ENCODE peak calls at places on chromosomes 3 and 15, in four cellular contexts. Y, M, V and P are unnamed samples. For H3K4me1 and H3K9me3, the result is how much of the 10 kb centered on the place peaks cover.

GRCh38 chr3:159989973-159990846 is 1.6 kb downstream of the IL12A start:
- DNase-seq in Y (no peak), M (no peak), V (no peak), P (no peak)

GRCh38 chr15:48976444-48977088 is 12.8 kb upstream of the SHC4 start:
- DNase-seq in Y (no peak), M (no peak), V (no peak), P (no peak)

GRCh38 chr3:142850395-142851023 is 38.4 kb downstream of the PCOLCE2 start:
- DNase-seq in Y (no peak), M (peak), V (no peak), P (no peak)

GRCh38 chr15:99592135-99592845 is 26.5 kb downstream of the MEF2A start:
- DNase-seq in Y (no peak), M (peak), V (no peak), P (no peak)

GRCh38 chr3:186476044-186476468 is 68.1 kb downstream of the CRYGS start:
- DNase-seq in Y (no peak), M (no peak), V (no peak), P (no peak)

GRCh38 chr3:93843981-93844380 is 129.7 kb downstream of the PROS1 start:
- DNase-seq in Y (no peak), M (peak), V (no peak), P (no peak)

GRCh38 chr15:79897380-79897678 is 515 bp upstream of the MTHFS start:
- DNase-seq in Y (no peak), M (peak), V (no peak), P (no peak)

GRCh38 chr3:13307041-13307440 is 113.1 kb downstream of the NUP210 start:
- DNase-seq in Y (no peak), M (no peak), V (no peak), P (no peak)

GRCh38 chr3:124298951-124299350 is 307.0 kb upstream of the ROPN1 start:
- DNase-seq in Y (no peak), M (no peak), V (no peak), P (no peak)

GRCh38 chr3:53836084-53836872 is 9.9 kb downstream of the CHDH start:
- DNase-seq in Y (no peak), M (no peak), V (no peak), P (no peak)

GRCh38 chr3:155853214-155854146 is 747 bp downstream of the SLC33A1 start:
- DNase-seq in Y (peak), M (peak), V (peak), P (peak)

GRCh38 chr15:90774731-90775521 is 57.8 kb downstream of the BLM start:
- DNase-seq in Y (no peak), M (peak), V (no peak), P (no peak)

GRCh38 chr3:32850226-32850625 is 32.4 kb downstream of the TRIM71 start:
- DNase-seq in Y (no peak), M (no peak), V (no peak), P (no peak)

GRCh38 chr3:50415066-50415465 is 55.7 kb upstream of the TMEM115 start:
- DNase-seq in Y (no peak), M (no peak), V (no peak), P (no peak)

GRCh38 chr3:129934234-129935123 is 40.0 kb upstream of the TRH start:
- DNase-seq in Y (peak), M (no peak), V (peak), P (no peak)
- TF ChIP-seq CTCF in Y (peak), M (peak), V (peak), P (peak)

GRCh38 chr3:152384412-152384811 is 115.7 kb downstream of the MBNL1 start:
- DNase-seq in Y (no peak), M (no peak), V (no peak), P (no peak)

GRCh38 chr3:152382312-152383135 is 113.8 kb downstream of the MBNL1 start:
- DNase-seq in Y (no peak), M (no peak), V (no peak), P (no peak)

GRCh38 chr3:152385761-152386160 is 117.0 kb downstream of the MBNL1 start:
- DNase-seq in Y (no peak), M (peak), V (no peak), P (no peak)

GRCh38 chr3:152381881-152382295 is 113.2 kb downstream of the MBNL1 start:
- DNase-seq in Y (no peak), M (no peak), V (no peak), P (no peak)

DNA sequence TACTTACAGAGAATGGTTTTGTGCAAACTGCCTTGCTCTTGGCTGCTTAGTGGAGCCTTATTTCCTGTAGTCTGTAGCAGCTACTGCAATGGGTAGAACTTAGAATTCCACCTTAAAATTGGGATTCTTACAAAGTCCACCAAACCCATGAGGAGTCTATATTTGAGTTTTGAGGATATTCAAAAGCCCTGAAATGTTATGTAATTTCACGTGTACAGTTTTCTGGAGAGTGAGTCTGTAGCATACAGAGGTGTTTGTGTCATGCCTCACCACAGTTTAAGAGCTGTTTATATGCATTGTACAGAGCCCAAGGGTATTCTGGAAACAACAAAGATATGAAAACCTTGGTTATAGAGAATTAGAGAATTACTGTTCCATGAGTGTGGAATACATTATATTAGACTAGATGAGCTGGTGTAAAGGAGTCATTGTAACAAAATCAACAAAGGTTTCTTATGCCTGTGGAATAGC is 114.4 kb downstream of the MBNL1 start:
- DNase-seq in Y (no peak), M (no peak), V (no peak), P (no peak)
- H3K4me1 ChIP-seq in Y (under half), M (under half), V (half or more), P (half or more)

GRCh38 chr3:154241496-154241895 is 82.8 kb downstream of the DHX36 start:
- DNase-seq in Y (no peak), M (no peak), V (no peak), P (no peak)
- H3K9me3 ChIP-seq in Y (under half), M (under half), V (under half), P (under half)

GRCh38 chr3:43733459-43734384 is 43.0 kb downstream of the ABHD5 start:
- DNase-seq in Y (no peak), M (peak), V (no peak), P (peak)
- TF ChIP-seq CTCF in Y (no peak), M (no peak), V (no peak), P (no peak)

DNA sequence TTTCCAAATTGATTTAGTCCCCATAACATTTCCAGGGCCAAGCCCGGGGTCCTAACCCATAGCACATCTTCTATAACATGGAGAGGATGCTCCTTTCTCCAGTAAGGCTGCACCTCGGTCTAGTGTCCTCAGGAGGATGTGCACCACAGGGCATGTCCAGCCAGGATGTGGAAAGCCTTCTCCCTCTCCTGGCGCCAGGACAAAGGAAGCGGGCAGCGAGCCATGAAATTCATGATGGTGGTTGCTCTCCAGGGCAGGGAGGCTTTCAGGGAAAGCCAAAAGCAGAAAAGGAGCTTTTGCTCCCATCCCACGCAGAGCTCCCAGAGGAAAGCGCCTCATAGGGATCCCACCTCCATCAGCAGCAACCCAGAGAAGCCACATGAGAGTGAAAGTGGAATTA is 220.0 kb downstream of the ADAMTSL3 start:
- DNase-seq in Y (no peak), M (peak), V (no peak), P (no peak)
- H3K4me1 ChIP-seq in Y (under half), M (under half), V (under half), P (under half)

GRCh38 chr15:25062551-25063430 is 108.0 kb downstream of the SNRPN start:
- DNase-seq in Y (no peak), M (no peak), V (no peak), P (no peak)

GRCh38 chr15:25060996-25061620 is 106.3 kb downstream of the SNRPN start:
- DNase-seq in Y (no peak), M (no peak), V (no peak), P (peak)

GRCh38 chr15:25059698-25060471 is 105.1 kb downstream of the SNRPN start:
- DNase-seq in Y (no peak), M (no peak), V (no peak), P (no peak)

GRCh38 chr15:25060472-25060803 is 105.7 kb downstream of the SNRPN start:
- DNase-seq in Y (no peak), M (no peak), V (no peak), P (no peak)

GRCh38 chr15:25061808-25062550 is 107.2 kb downstream of the SNRPN start:
- DNase-seq in Y (no peak), M (no peak), V (no peak), P (peak)
- H3K9me3 ChIP-seq in Y (under half), M (half or more), V (under half), P (half or more)

GRCh38 chr3:129428382-129429079 is at the start of gene EFCAB12:
- DNase-seq in Y (peak), M (peak), V (peak), P (peak)
- TF ChIP-seq CTCF in Y (peak), M (no peak), V (no peak), P (no peak)